ENCODE peak calls at places on chromosomes 1 and 21, in nine cellular contexts. D is cardiac fibroblast; O is Calu3; U is activated CD4-positive, alpha-beta T cell treated with anti-CD3 and anti-CD28 coated beads for 48 hours; K is SW 1271; N is ELR; P is putamen; Z is RWPE1; E is aorta. M is an unnamed sample.

GRCh38 chr1:59699227-59699847 is 115.4 kb upstream of the HOOK1 start:
- DNase-seq in E (no peak), K (no peak), Z (peak), U (no peak), N (peak), D (peak), P (peak), O (peak), M (no peak)

GRCh38 chr1:64894438-64895196 is 71.7 kb downstream of the JAK1 start:
- DNase-seq in N (no peak), U (no peak), P (no peak), E (no peak), K (no peak), O (peak), D (no peak), Z (no peak), M (no peak)

GRCh38 chr1:115063238-115063901 is 25.9 kb downstream of the TSPAN2 start:
- DNase-seq in U (peak), Z (no peak), P (no peak), K (no peak), E (no peak), D (no peak), O (no peak), N (peak), M (no peak)

GRCh38 chr1:34904236-34905097 is 25.0 kb downstream of the DLGAP3 start:
- DNase-seq in N (no peak), Z (no peak), E (no peak), U (no peak), O (no peak), D (no peak), K (no peak), P (no peak), M (no peak)

GRCh38 chr1:116166655-116167054 is 55.5 kb downstream of the MAB21L3 start:
- DNase-seq in D (no peak), K (no peak), P (no peak), U (no peak), Z (no peak), O (no peak), N (no peak), E (no peak), M (no peak)

GRCh38 chr1:156936721-156937220 is 16.3 kb downstream of the LRRC71 start:
- DNase-seq in Z (no peak), K (no peak), O (no peak), E (peak), P (no peak), U (no peak), D (no peak), N (no peak), M (no peak)

GRCh38 chr1:54962612-54963395 is 17.6 kb upstream of the TMEM61 start:
- DNase-seq in N (no peak), U (no peak), E (no peak), Z (no peak), K (no peak), D (no peak), P (no peak), O (no peak), M (no peak)

GRCh38 chr1:39737546-39738169 is 1.0 kb upstream of the PPIE start:
- DNase-seq in Z (no peak), U (no peak), P (no peak), O (no peak), E (no peak), N (peak), D (peak), K (no peak), M (peak)

GRCh38 chr21:37546949-37547614 is 180.5 kb downstream of the DYRK1A start:
- DNase-seq in Z (no peak), U (peak), P (no peak), D (no peak), O (no peak), N (no peak), K (no peak), E (no peak), M (peak)

GRCh38 chr1:224874775-224875174 is 54.7 kb upstream of the DNAH14 start:
- DNase-seq in E (no peak), U (no peak), D (no peak), O (no peak), N (no peak), P (no peak), Z (no peak), K (no peak), M (no peak)

GRCh38 chr21:38600106-38600505 is 101.8 kb upstream of the ERG start:
- DNase-seq in P (no peak), N (no peak), O (no peak), Z (no peak), D (no peak), K (no peak), U (no peak), E (no peak), M (no peak)

GRCh38 chr1:10515627-10516026 is 40.9 kb downstream of the PEX14 start:
- DNase-seq in N (no peak), E (peak), K (no peak), U (no peak), Z (no peak), P (no peak), O (no peak), D (no peak), M (no peak)

GRCh38 chr1:89483010-89483756 is 41.4 kb upstream of the LRRC8B start:
- DNase-seq in D (peak), Z (peak), P (peak), O (peak), U (peak), N (peak), K (peak), E (peak), M (peak)

GRCh38 chr1:19750101-19750881 is 49.4 kb downstream of the TMCO4 start:
- DNase-seq in P (no peak), D (peak), U (no peak), Z (peak), E (no peak), K (peak), N (peak), O (no peak), M (peak)

GRCh38 chr1:236705771-236706565 is 19.7 kb downstream of the ACTN2 start:
- DNase-seq in Z (no peak), O (no peak), K (no peak), E (no peak), P (no peak), N (no peak), D (no peak), U (no peak), M (no peak)

GRCh38 chr1:30715886-30716285 is 7.5 kb downstream of the MATN1 start:
- DNase-seq in N (no peak), P (no peak), E (no peak), U (no peak), K (no peak), Z (no peak), D (no peak), O (no peak), M (no peak)

GRCh38 chr1:90325165-90325564 is 330.3 kb downstream of the ZNF326 start:
- DNase-seq in O (no peak), U (no peak), Z (no peak), K (no peak), P (no peak), E (no peak), N (no peak), D (no peak), M (no peak)

GRCh38 chr1:197908695-197909336 is 6.4 kb downstream of the C1orf53 start:
- DNase-seq in E (no peak), D (no peak), P (no peak), U (no peak), O (no peak), K (no peak), Z (no peak), N (peak), M (no peak)

M was measured in foreskin fibroblast.